ENCODE peak calls at places on chromosomes 1 and 21, in ten cellular contexts. C is tibial artery; O is trophoblast cell; E is head of caudate nucleus; V is lower lobe of right lung; T is NCI-H1092 treated with DMSO at 0.1 percent for 48 hours; F is kidney; Q is stimulated activated CD8-positive, alpha-beta memory T cell treated with anti-CD3 and anti-CD28 coated beads, Interleukin-2, amount 100 ng/mL, for 1 hour; J is AG09319; D is stimulated activated CD4-positive, alpha-beta T cell treated with anti-CD3 and anti-CD28 coated beads, Interleukin-1b, Interleukin-23, amount 100 ng/mL, for 1 hour. H is an unnamed sample.

GRCh38 chr21:45530423-45531113 is 11.7 kb downstream of the SLC19A1 start:
- DNase-seq in Q (no peak), D (no peak), O (no peak), T (no peak), J (no peak), C (no peak), E (no peak), V (peak), F (peak), H (no peak)

GRCh38 chr1:224621813-224622682 is 5.9 kb downstream of the CNIH3 start:
- DNase-seq in D (no peak), J (no peak), V (no peak), E (no peak), C (no peak), O (no peak), F (no peak), T (no peak), Q (no peak), H (no peak)

GRCh38 chr1:64043328-64043727 is 160.1 kb upstream of the UBE2U start:
- DNase-seq in C (no peak), J (no peak), T (no peak), O (no peak), F (no peak), E (no peak), V (no peak), D (no peak), Q (no peak), H (no peak)

GRCh38 chr1:52916241-52916975 is 5.1 kb downstream of the ECHDC2 start:
- DNase-seq in T (no peak), F (no peak), D (no peak), C (peak), J (no peak), V (no peak), O (no peak), Q (no peak), E (no peak), H (no peak)

GRCh38 chr1:220734571-220735326 is 13.4 kb upstream of the MTARC2 start:
- DNase-seq in J (peak), D (no peak), T (peak), V (no peak), Q (no peak), F (no peak), O (peak), C (no peak), E (no peak), H (no peak)

GRCh38 chr1:109993885-109994284 is 9.3 kb downstream of the AHCYL1 start:
- DNase-seq in F (no peak), Q (no peak), V (no peak), J (no peak), T (peak), D (no peak), C (no peak), O (no peak), E (no peak), H (no peak)

GRCh38 chr1:47418122-47418521 is 2.0 kb downstream of the FOXE3 start:
- DNase-seq in Q (no peak), T (no peak), J (no peak), V (no peak), O (no peak), D (no peak), E (no peak), C (no peak), F (no peak), H (no peak)

GRCh38 chr1:225561675-225562074 is 91.2 kb downstream of the ENAH start:
- DNase-seq in D (no peak), V (no peak), J (no peak), E (no peak), F (no peak), T (no peak), Q (no peak), O (no peak), C (no peak), H (no peak)

GRCh38 chr1:238951809-238952208 is 434.6 kb upstream of the CHRM3 start:
- DNase-seq in C (no peak), E (peak), D (no peak), V (no peak), F (no peak), O (peak), Q (no peak), J (no peak), T (no peak), H (no peak)

GRCh38 chr1:42737986-42738677 is 1.9 kb downstream of the CLDN19 start:
- DNase-seq in D (no peak), F (peak), T (no peak), E (no peak), O (no peak), J (no peak), V (no peak), C (no peak), Q (no peak), H (no peak)

GRCh38 chr1:33025180-33025569 is 11.5 kb downstream of the AK2 start:
- DNase-seq in C (no peak), Q (no peak), T (no peak), E (no peak), F (no peak), D (no peak), V (no peak), O (peak), J (no peak), H (no peak)

GRCh38 chr1:94852758-94853157 is 32.6 kb downstream of the SLC44A3 start:
- DNase-seq in O (no peak), J (no peak), F (no peak), Q (no peak), C (no peak), E (no peak), V (no peak), D (no peak), T (no peak), H (no peak)

GRCh38 chr1:238129677-238130076 is 239.0 kb upstream of the ZP4 start:
- DNase-seq in F (no peak), J (no peak), D (no peak), O (no peak), C (no peak), V (no peak), E (no peak), Q (no peak), T (no peak), H (no peak)